ENCODE peak calls at places on chromosomes 12 and 14, in seven cellular contexts. N, S, L, A, X, I and W are unnamed samples.
A peak's percentile ranks its signal among the peaks of the same experiment; 100 is the strongest.

GRCh38 chr12:98744692-98745091 is 99.6 kb downstream of the APAF1 start:
- DNase-seq in L (no peak), A (no peak), I (no peak), S (no peak), N (no peak), X (no peak), W (no peak)

GRCh38 chr14:61088081-61088480 is 107.0 kb downstream of the SLC38A6 start:
- DNase-seq in I (no peak), X (no peak), A (no peak), N (no peak), L (no peak), S (no peak), W (no peak)

GRCh38 chr12:101459642-101460346 is 15.3 kb upstream of the SPIC start:
- DNase-seq in L (no peak), N (peak; percentile 74), A (peak; percentile 12), S (no peak), I (no peak), X (no peak), W (no peak)

GRCh38 chr14:101355284-101355683 is 206.0 kb upstream of the DIO3 start:
- DNase-seq in X (no peak), S (no peak), N (no peak), A (no peak), L (no peak), I (no peak), W (no peak)

GRCh38 chr14:31030406-31030805 is 4.2 kb upstream of the STRN3 start:
- DNase-seq in S (no peak), I (no peak), N (no peak), L (no peak), A (no peak), X (no peak), W (no peak)

GRCh38 chr12:51264297-51264696 is 5.9 kb downstream of the SMAGP start:
- DNase-seq in A (no peak), L (no peak), S (no peak), N (no peak), X (no peak), I (no peak), W (no peak)

GRCh38 chr14:91398707-91399106 is 18.9 kb downstream of the CCDC88C start:
- DNase-seq in I (no peak), L (no peak), X (no peak), A (no peak), N (no peak), S (peak; percentile 72), W (no peak)

GRCh38 chr12:54959291-54960018 is 25.1 kb downstream of the TESPA1 start:
- DNase-seq in A (no peak), S (no peak), L (no peak), I (no peak), X (peak; percentile 46), N (no peak), W (no peak)

GRCh38 chr12:14314801-14315200 is 50.7 kb upstream of the ATF7IP start:
- DNase-seq in X (peak; percentile 23), S (no peak), N (no peak), I (no peak), L (no peak), A (no peak), W (no peak)

GRCh38 chr14:61147369-61147897 is 133.7 kb downstream of the TMEM30B start:
- DNase-seq in X (no peak), I (no peak), A (no peak), S (no peak), N (no peak), L (no peak), W (no peak)

GRCh38 chr14:20477211-20477876 is 8.1 kb downstream of the PNP start:
- DNase-seq in N (no peak), I (no peak), X (no peak), S (peak; percentile 65), A (peak; percentile 76), L (no peak), W (no peak)

GRCh38 chr12:45878630-45879255 is 111.6 kb downstream of the SCAF11 start:
- DNase-seq in A (peak; percentile 45), X (no peak), N (no peak), S (no peak), L (no peak), I (no peak), W (no peak)

GRCh38 chr12:96876966-96877365 is 30.1 kb upstream of the NEDD1 start:
- DNase-seq in A (no peak), S (no peak), X (no peak), I (no peak), L (no peak), N (no peak), W (no peak)

GRCh38 chr12:74598819-74599218 is 61.2 kb downstream of the ATXN7L3B start:
- DNase-seq in X (no peak), A (no peak), N (no peak), I (no peak), L (no peak), S (no peak), W (no peak)

GRCh38 chr12:128652136-128652751 is 171.5 kb downstream of the SLC15A4 start:
- DNase-seq in L (no peak), X (no peak), S (no peak), A (no peak), N (no peak), I (no peak), W (no peak)

GRCh38 chr12:49818241-49818640 is 10.0 kb downstream of the NCKAP5L start:
- DNase-seq in I (no peak), N (no peak), X (no peak), S (no peak), L (no peak), A (no peak), W (no peak)

GRCh38 chr14:90438841-90439240 is 42.0 kb downstream of the CALM1 start:
- DNase-seq in X (no peak), I (no peak), A (no peak), N (no peak), S (no peak), L (no peak), W (no peak)

GRCh38 chr12:119674560-119674959 is 6.6 kb downstream of the PRKAB1 start:
- DNase-seq in S (no peak), X (no peak), L (no peak), N (no peak), I (no peak), A (no peak), W (no peak)

GRCh38 chr12:119678459-119678858 is 10.5 kb downstream of the PRKAB1 start:
- DNase-seq in I (no peak), S (no peak), A (no peak), N (no peak), X (no peak), L (no peak), W (no peak)

GRCh38 chr12:119676573-119676972 is 8.6 kb downstream of the PRKAB1 start:
- DNase-seq in L (no peak), N (no peak), X (no peak), S (no peak), A (peak; percentile 40), I (no peak), W (no peak)

GRCh38 chr12:119673634-119674033 is 5.7 kb downstream of the PRKAB1 start:
- DNase-seq in A (no peak), I (no peak), X (no peak), S (no peak), N (no peak), L (no peak), W (no peak)

DNA sequence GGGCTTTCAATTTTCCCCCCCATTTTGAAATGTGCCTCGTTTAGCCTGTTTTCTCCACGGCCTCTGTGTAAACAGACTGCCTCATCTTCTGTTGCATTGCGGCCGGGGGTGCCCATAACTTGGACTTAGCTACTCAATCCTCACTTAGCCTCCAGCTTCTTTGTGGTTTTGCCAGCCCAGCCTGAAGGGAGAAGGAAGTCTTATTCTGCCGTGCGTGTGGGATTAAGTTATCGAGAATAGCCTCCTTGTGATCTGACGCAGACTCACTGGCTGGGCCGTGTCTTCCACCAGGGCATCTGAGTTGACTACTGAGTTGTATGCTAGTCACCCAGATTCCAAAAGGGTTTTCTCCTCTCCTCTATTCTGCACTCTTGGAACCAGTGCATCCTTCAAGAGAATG is 8.1 kb downstream of the PRKAB1 start:
- DNase-seq in L (no peak), N (no peak), S (no peak), X (no peak), A (no peak), I (no peak), W (no peak)
- TF ChIP-seq TAF1 in L (no peak), N (no peak), S (no peak), X (no peak), A (no peak), I (no peak), W (no peak)

DNA sequence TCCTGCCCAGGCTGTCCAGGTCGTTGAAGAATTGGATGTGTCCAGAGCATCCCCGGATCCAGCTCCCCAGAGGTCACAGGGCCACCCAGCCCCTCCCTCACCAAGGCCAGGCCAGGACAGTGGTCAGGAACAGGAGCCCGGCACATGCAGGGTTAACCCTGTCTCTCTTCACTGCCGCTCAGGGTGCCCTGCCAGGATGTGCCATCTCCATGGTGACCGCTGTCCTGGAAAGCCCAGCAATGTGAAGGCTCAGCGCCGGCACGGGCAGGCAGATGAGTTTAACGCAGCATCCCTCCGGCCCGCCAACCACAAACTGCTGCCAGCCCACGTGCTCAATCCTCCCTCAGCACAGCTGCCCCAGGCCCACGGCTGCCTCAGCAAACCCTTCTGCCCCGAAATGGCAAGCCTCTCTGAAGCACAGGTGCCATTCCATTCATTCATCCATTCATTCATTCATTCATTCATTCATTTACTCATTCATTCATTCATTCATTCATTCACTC is 4.4 kb downstream of the TMEM179 start:
- DNase-seq in X (no peak), L (no peak), A (no peak), N (no peak), S (peak; percentile 94), I (no peak), W (peak; percentile 15)
- TF ChIP-seq TAF1 in X (no peak), L (no peak), A (no peak), N (no peak), S (no peak), I (no peak), W (no peak)

DNA sequence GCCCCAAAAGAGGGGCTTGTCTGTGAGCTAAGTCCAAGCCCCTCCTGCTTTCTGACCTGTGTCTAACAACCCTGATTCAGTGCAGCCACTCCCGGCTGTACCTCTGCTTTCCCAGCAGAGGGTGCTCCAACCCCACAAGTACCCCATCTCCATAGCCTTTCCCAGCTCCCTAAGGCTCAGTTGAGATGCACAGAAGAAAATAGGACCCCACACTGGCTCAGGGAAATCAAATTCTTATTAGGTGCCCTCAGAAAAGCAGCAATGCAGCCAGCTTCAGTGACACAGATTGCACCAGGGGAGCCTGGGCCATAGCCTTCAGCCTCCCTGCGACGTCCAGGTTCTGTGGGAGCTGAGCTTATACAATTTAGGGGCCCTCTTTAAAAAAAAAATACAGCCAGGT is 49.9 kb downstream of the LRRC74A start:
- DNase-seq in S (peak; percentile 86), N (peak; percentile 43), I (peak; percentile 23), L (no peak), A (peak; percentile 62), X (no peak), W (peak; percentile 52)
- TF ChIP-seq TAF1 in S (no peak), N (no peak), I (no peak), L (no peak), A (no peak), X (no peak), W (no peak)

DNA sequence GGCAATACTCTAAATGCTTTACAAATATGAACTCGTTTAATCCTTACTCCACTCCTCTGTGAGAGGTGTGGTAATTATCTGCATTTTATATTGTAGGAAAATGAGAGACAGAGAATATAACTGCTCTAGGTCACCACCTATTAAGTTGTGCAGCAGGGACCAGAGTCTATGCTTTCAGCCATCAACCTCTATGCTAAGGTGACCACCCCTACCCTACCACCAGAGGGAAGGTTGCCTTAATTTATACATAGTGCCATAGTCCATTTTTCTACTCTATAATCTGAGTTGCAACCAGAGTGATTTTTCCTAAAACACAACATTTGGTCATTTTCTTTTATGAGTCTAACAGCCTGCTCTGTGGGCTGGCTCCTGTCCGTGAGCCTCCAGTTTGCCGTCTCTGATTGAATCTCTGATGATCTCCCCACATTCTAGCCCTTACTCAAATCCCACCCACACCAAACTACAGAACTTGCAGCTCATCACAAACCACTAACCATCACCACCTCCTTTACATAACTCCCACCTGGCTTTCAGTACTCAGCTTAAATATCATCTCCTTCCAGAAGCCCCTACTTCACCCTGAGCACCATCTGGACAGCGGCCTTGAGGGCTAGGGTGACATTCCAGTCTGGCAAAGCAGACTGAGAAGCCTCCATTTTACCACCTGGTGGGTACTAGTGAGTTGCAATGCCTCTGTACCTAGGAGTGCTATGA is 126.6 kb downstream of the PPM1H start:
- DNase-seq in I (no peak), L (no peak), A (no peak), N (no peak), S (no peak), X (no peak), W (no peak)
- TF ChIP-seq TAF1 in I (no peak), L (no peak), A (no peak), N (no peak), S (no peak), X (no peak), W (no peak)